ENCODE peak calls at places on chromosomes 5 and 9, in seven cellular contexts. N, E, W, S, O, V and T are unnamed samples.

GRCh38 chr9:4073371-4073770 is 226.5 kb downstream of the GLIS3 start:
- DNase-seq in N (no peak), E (no peak), V (no peak), S (no peak), O (no peak), W (peak; percentile 6), T (no peak)

GRCh38 chr5:52778784-52779183 is 8.9 kb upstream of the ITGA1 start:
- DNase-seq in W (no peak), S (no peak), N (no peak), O (no peak), V (no peak), E (no peak), T (no peak)

GRCh38 chr9:38067892-38068615 is 973 bp downstream of the SHB start:
- DNase-seq in V (no peak), W (no peak), S (peak; percentile 44), O (no peak), N (peak; percentile 90), E (no peak), T (no peak)

GRCh38 chr5:179260324-179261070 is 84.8 kb downstream of the ADAMTS2 start:
- DNase-seq in N (no peak), W (no peak), V (no peak), S (no peak), E (no peak), O (no peak), T (no peak)

GRCh38 chr9:36835271-36835996 is 198.6 kb downstream of the PAX5 start:
- DNase-seq in S (no peak), O (no peak), V (no peak), W (no peak), E (no peak), N (no peak), T (no peak)

GRCh38 chr5:172758077-172758835 is 12.7 kb downstream of the DUSP1 start:
- DNase-seq in S (no peak), N (no peak), V (peak; percentile 80), W (peak; percentile 66), O (peak; percentile 86), E (no peak), T (peak; percentile 90)

GRCh38 chr5:89133129-89133528 is 250.1 kb upstream of the MEF2C start:
- DNase-seq in E (no peak), W (no peak), N (no peak), O (no peak), S (no peak), V (no peak), T (no peak)

GRCh38 chr9:72305102-72305546 is 59.9 kb downstream of the ZFAND5 start:
- DNase-seq in N (no peak), W (peak; percentile 84), V (no peak), E (peak; percentile 79), O (no peak), S (peak; percentile 62), T (no peak)

GRCh38 chr9:6142816-6143454 is 72.7 kb upstream of the IL33 start:
- DNase-seq in W (peak; percentile 8), O (no peak), V (no peak), S (no peak), E (no peak), N (no peak), T (no peak)

GRCh38 chr9:72598639-72599038 is 77.2 kb downstream of the TMC1 start:
- DNase-seq in W (no peak), E (no peak), V (no peak), O (no peak), S (no peak), N (no peak), T (no peak)

GRCh38 chr9:96232539-96233241 is 69.3 kb downstream of the HSD17B3 start:
- DNase-seq in S (peak; percentile 46), W (peak; percentile 13), E (peak; percentile 68), O (no peak), N (no peak), V (peak; percentile 18), T (peak; percentile 82)

GRCh38 chr9:133763272-133764183 is 25.4 kb upstream of the SARDH start:
- DNase-seq in N (peak; percentile 42), E (no peak), W (no peak), S (no peak), O (no peak), V (no peak), T (no peak)

GRCh38 chr9:135224286-135224871 is 136.9 kb downstream of the OLFM1 start:
- DNase-seq in O (no peak), N (no peak), V (no peak), E (no peak), W (no peak), S (peak; percentile 90), T (no peak)

GRCh38 chr5:16913187-16913839 is 22.8 kb downstream of the MYO10 start:
- DNase-seq in N (no peak), V (no peak), W (peak; percentile 63), S (peak; percentile 65), O (no peak), E (no peak), T (peak; percentile 91)

GRCh38 chr5:81819556-81820314 is 68.8 kb upstream of the SSBP2 start:
- DNase-seq in W (no peak), E (no peak), V (no peak), S (no peak), O (peak; percentile 33), N (no peak), T (peak; percentile 54)

DNA sequence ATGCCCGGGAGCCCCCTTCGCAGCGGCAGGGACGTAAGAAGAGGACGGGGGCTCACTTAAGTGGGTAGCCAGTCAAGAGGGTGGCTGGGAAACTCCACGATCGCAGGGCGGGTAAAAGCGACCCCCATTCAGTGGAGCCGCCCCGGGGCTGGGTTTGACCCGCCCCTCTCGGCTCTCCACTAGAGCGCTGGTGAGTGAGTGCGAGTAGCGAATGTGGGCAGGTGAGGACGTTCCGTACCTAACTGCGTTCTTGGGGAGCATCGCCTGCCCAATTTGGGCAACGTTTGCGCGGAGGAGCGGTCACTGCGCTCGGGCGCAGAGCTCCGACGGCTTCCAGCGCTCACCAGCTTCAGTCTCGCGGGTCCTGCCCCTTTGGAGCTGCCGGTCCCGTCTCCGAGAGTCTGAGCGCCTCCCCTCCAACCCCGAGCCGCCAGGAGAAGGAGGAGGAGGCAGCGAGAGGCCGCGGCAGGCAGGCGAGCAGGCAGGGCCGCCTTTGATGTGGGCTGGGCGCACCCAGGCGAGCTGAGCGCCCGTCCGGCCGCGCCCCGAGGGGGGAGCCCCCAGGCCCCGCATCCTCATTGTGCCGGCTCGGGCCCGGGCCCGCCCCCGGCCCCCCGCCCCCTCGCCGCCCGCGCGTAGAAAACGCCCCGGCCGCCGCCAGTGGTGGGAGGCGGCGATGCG is at the start of gene FGF18:
- DNase-seq in W (peak; percentile 69), E (peak; percentile 62), S (peak; percentile 37), V (no peak), N (no peak), O (peak; percentile 23), T (peak; percentile 48)
- TF ChIP-seq CTCF in W (no peak), E (no peak), S (no peak), V (no peak), N (no peak), O (no peak), T (peak; percentile 57)

GRCh38 chr5:119961993-119962392 is 332.6 kb downstream of the FAM170A start:
- DNase-seq in V (no peak), O (no peak), W (no peak), S (no peak), E (no peak), N (no peak), T (no peak)

GRCh38 chr5:119968690-119969089 is 339.3 kb downstream of the FAM170A start:
- DNase-seq in V (no peak), N (no peak), S (no peak), W (no peak), E (no peak), O (no peak), T (no peak)

DNA sequence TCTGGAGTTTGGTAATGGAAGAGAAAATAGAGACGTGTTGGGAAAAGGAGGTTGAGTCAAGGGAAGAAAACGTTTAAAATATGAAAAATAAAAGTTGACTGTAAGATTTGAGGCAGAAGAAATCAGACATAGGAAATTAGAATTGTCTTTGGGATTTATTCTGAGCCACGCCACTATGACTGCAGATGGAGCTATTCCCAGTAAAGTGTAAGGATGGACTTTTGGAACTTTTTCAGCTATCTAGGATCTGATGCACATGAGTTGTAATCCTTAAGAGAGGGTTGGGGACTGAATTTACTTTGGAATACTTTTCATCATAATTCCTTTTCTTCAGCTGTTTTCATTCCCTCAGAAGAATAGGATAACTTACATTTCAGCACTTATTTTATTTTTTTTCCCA is 336.7 kb downstream of the FAM170A start:
- DNase-seq in N (no peak), V (no peak), O (no peak), E (no peak), S (no peak), W (no peak), T (no peak)
- TF ChIP-seq CTCF in N (no peak), V (no peak), O (no peak), E (peak; percentile 50), S (no peak), W (no peak), T (no peak)

DNA sequence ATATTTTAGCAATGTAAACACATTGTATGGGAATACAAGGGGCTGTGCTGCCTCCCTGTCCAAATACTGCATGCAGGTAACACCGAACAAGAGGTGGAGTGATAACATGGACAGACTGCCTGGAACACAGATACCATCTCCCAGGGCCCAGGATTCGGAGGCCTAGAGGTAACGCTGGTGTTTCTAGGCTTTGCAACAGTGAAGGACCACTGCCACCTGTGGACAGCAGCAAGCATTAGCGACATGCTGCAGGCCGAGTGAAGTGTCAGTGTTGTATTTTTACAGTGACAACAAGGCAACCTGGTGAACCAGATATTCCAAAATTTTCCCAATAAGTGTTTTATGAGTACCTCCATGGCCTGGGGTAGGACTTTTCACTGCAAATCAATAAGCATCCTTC is 379.2 kb downstream of the DMRT2 start:
- DNase-seq in E (peak; percentile 16), S (peak; percentile 21), N (no peak), O (no peak), V (no peak), W (no peak), T (no peak)
- TF ChIP-seq CTCF in E (peak; percentile 56), S (peak; percentile 38), N (no peak), O (no peak), V (no peak), W (no peak), T (no peak)

GRCh38 chr9:32706004-32706749 is 70.7 kb upstream of the TAF1L start:
- DNase-seq in V (no peak), W (no peak), E (no peak), S (no peak), N (no peak), O (no peak), T (no peak)
- TF ChIP-seq CTCF in V (no peak), W (no peak), E (no peak), S (no peak), N (no peak), O (no peak), T (no peak)

DNA sequence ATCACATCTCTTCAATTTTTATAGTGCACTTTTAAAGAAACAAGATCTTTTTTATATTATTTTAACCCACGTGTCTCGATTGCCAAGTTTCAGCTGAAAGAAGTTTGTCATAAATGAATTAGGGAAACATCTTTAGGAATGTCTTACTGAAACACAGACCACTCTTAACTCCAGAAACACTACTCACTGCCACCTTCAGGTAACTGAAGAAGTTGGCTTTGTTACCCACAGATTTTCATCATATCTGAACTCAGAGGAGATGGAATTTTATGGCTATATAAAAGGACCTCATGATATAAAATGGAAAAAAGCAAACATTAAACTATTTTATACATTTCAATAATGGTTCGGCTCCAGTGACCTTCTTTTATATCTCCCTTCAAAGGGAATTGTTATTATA is 158.0 kb downstream of the SEMA5A start:
- DNase-seq in V (no peak), S (no peak), W (no peak), O (no peak), N (no peak), E (no peak), T (no peak)
- TF ChIP-seq CTCF in V (peak; percentile 32), S (no peak), W (no peak), O (peak; percentile 24), N (no peak), E (no peak), T (peak; percentile 20)